ENCODE peak calls at places on chromosomes 1 and 21, in six cellular contexts. M is pancreas, S is progenitor cell of endocrine pancreas, W is GM06990, A is cardiac fibroblast, H is foreskin fibroblast. V is an unnamed sample.

GRCh38 chr1:63642901-63643300 is 49.7 kb downstream of the PGM1 start:
- DNase-seq in W (no peak), S (no peak), A (no peak), M (no peak), H (no peak), V (no peak)

GRCh38 chr1:107272321-107272720 is 131.5 kb downstream of the NTNG1 start:
- DNase-seq in S (no peak), W (no peak), H (no peak), M (no peak), A (no peak), V (no peak)

GRCh38 chr1:19511117-19511516 is 25.8 kb upstream of the CAPZB start:
- DNase-seq in H (no peak), W (no peak), A (no peak), M (no peak), S (no peak), V (no peak)

GRCh38 chr1:221166559-221167318 is 287.5 kb downstream of the HLX start:
- DNase-seq in A (no peak), W (peak; percentile 48), S (no peak), H (no peak), M (no peak), V (no peak)

GRCh38 chr1:44650159-44650831 is 24.0 kb downstream of the TMEM53 start:
- DNase-seq in W (no peak), H (no peak), S (no peak), M (peak; percentile 30), A (no peak), V (no peak)

GRCh38 chr21:36976882-36977651 is 10.6 kb upstream of the HLCS start:
- DNase-seq in H (peak; percentile 50), A (peak; percentile 86), S (no peak), M (no peak), W (peak; percentile 65), V (no peak)

GRCh38 chr1:245168090-245168489 is 13.3 kb downstream of the KIF26B start:
- DNase-seq in M (no peak), H (no peak), W (no peak), A (no peak), S (no peak), V (no peak)

GRCh38 chr1:84300501-84300900 is 1.0 kb upstream of the SAMD13 start:
- DNase-seq in M (no peak), S (no peak), H (no peak), W (no peak), A (no peak), V (no peak)

GRCh38 chr1:201742476-201742875 is 86.5 kb upstream of the IPO9 start:
- DNase-seq in A (no peak), W (no peak), S (no peak), M (no peak), H (no peak), V (no peak)

GRCh38 chr1:190478193-190479007 is 736 bp upstream of the BRINP3 start:
- DNase-seq in M (peak; percentile 17), A (peak; percentile 32), W (no peak), S (no peak), H (no peak), V (no peak)

GRCh38 chr1:244735404-244735803 is 82.5 kb downstream of the DESI2 start:
- DNase-seq in A (no peak), W (no peak), M (no peak), S (no peak), H (no peak), V (no peak)

GRCh38 chr21:37765501-37765900 is 150.8 kb downstream of the KCNJ6 start:
- DNase-seq in A (no peak), S (no peak), M (no peak), W (no peak), H (no peak), V (no peak)

GRCh38 chr1:208047975-208048374 is 137.1 kb upstream of the CD34 start:
- DNase-seq in W (no peak), M (no peak), A (peak; percentile 49), H (no peak), S (no peak), V (no peak)

GRCh38 chr1:159663547-159663946 is 50.8 kb downstream of the CRP start:
- DNase-seq in M (no peak), H (no peak), W (no peak), S (no peak), A (no peak), V (no peak)

GRCh38 chr1:32276328-32276727 is 15.6 kb upstream of the HDAC1 start:
- DNase-seq in W (no peak), H (no peak), M (peak; percentile 30), S (no peak), A (no peak), V (no peak)

GRCh38 chr1:37794372-37795339 is 1.0 kb downstream of the MANEAL start:
- DNase-seq in W (peak; percentile 12), S (no peak), H (no peak), M (peak; percentile 36), A (no peak), V (no peak)

GRCh38 chr1:16019580-16020277 is 1.9 kb upstream of the HSPB7 start:
- DNase-seq in A (no peak), W (no peak), H (no peak), M (no peak), S (no peak), V (no peak)

GRCh38 chr1:2980849-2981248 is 40.4 kb upstream of the ACTRT2 start:
- DNase-seq in A (no peak), H (no peak), W (no peak), S (no peak), M (no peak), V (no peak)

GRCh38 chr21:40769231-40769630 is 77.7 kb downstream of the DSCAM start:
- DNase-seq in A (no peak), S (no peak), H (no peak), W (no peak), M (no peak), V (no peak)

GRCh38 chr1:165696625-165697100 is 1.7 kb downstream of the ALDH9A1 start:
- DNase-seq in A (peak; percentile 97), W (no peak), H (peak; percentile 81), S (no peak), M (no peak), V (no peak)

GRCh38 chr1:216462061-216462775 is 39.0 kb upstream of the USH2A start:
- DNase-seq in M (no peak), A (peak; percentile 28), S (no peak), W (no peak), H (peak; percentile 32), V (no peak)

GRCh38 chr1:200048244-200048643 is 20.7 kb downstream of the NR5A2 start:
- DNase-seq in W (no peak), S (no peak), H (no peak), M (no peak), A (no peak), V (no peak)

GRCh38 chr1:154182342-154183044 is 9.4 kb downstream of the TPM3 start:
- DNase-seq in S (peak; percentile 15), M (peak; percentile 62), W (peak; percentile 81), A (peak; percentile 92), H (peak; percentile 80), V (peak; percentile 54)
- TF ChIP-seq CTCF in S (no peak), M (no peak), W (no peak), A (no peak), H (no peak), V (no peak)

DNA sequence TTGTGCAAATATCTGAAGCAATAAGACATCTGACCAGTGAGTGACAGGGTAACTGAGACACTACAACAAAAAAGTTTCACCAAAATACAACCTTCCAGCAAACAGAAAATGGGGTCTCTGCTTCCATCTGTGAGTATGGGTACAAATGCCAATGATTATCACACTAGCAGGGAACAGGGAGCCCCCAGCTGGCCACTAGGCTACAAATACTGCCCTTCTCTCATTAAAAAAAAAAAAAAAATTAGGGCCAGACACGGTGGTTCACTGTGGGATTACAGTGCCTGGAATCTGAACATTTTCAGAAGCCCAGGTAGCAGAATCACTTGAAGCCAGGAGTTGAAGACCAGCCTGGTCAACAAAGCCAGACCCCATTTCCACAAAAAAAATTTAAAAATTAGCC is 48.4 kb upstream of the EDARADD start:
- DNase-seq in A (no peak), S (no peak), H (no peak), M (no peak), W (no peak), V (no peak)
- TF ChIP-seq CTCF in A (peak; percentile 1), S (no peak), H (no peak), M (no peak), W (peak; percentile 22), V (no peak)

GRCh38 chr21:35120631-35121180 is 71.6 kb upstream of the RUNX1 start:
- DNase-seq in A (no peak), W (no peak), M (no peak), H (no peak), S (no peak), V (no peak)
- TF ChIP-seq CTCF in A (no peak), W (no peak), M (no peak), H (no peak), S (no peak), V (no peak)

GRCh38 chr1:151175910-151176309 is at the start of gene TMOD4:
- DNase-seq in W (no peak), S (no peak), H (no peak), A (peak; percentile 27), M (no peak), V (no peak)
- TF ChIP-seq CTCF in W (peak; percentile 60), S (peak; percentile 48), H (peak; percentile 51), A (peak; percentile 65), M (no peak), V (no peak)

GRCh38 chr1:197307551-197307950 is 39.5 kb downstream of the CRB1 start:
- DNase-seq in M (no peak), A (no peak), W (no peak), H (no peak), S (no peak), V (no peak)
- TF ChIP-seq CTCF in M (no peak), A (no peak), W (no peak), H (no peak), S (no peak), V (no peak)

GRCh38 chr1:81867235-81867634 is 66.5 kb downstream of the ADGRL2 start:
- DNase-seq in M (no peak), A (peak; percentile 17), W (no peak), S (no peak), H (no peak), V (no peak)
- TF ChIP-seq CTCF in M (no peak), A (no peak), W (no peak), S (no peak), H (no peak), V (no peak)

DNA sequence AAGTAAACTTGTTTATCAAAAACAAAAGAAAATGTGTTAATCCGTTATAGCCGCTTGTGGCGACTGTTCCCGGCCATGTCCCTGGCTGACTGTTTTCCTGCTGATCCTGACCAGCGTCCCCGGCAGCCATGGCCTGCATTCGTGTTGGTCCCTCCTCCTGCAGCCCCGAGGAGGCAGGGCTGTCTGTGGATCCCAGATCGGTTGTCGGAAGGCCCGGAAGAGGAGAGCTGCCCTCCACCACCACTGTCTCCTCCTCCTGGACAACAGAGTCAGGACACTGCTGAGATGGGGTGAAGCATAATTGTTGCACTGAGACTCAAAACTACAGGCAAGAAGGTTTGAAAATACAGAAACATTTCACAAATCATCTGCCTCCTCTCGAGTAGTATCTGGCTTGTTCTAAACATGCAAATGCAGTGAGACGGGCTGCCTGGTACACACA is 3.6 kb upstream of the MXRA8 start:
- DNase-seq in H (peak; percentile 91), S (peak; percentile 8), W (no peak), A (peak; percentile 88), M (peak; percentile 20), V (no peak)
- TF ChIP-seq CTCF in H (peak; percentile 27), S (no peak), W (no peak), A (peak; percentile 24), M (no peak), V (no peak)